ENCODE peak calls at places on chromosomes 1 and 21, in four cellular contexts. S is K562, V is HepG2, O is GM12878. B is an unnamed sample.

GRCh38 chr1:1928231-1929101 is 9.4 kb upstream of the TMEM52 start:
- DNase-seq in S (no peak), V (no peak), O (no peak), B (no peak)

GRCh38 chr1:203607169-203607873 is 19.3 kb upstream of the ATP2B4 start:
- DNase-seq in S (peak; percentile 39), V (no peak), O (no peak), B (no peak)

GRCh38 chr1:18555036-18555435 is 74.3 kb downstream of the KLHDC7A start:
- DNase-seq in S (no peak), V (no peak), O (no peak), B (no peak)

GRCh38 chr1:100380635-100381034 is 28.3 kb downstream of the CDC14A start:
- DNase-seq in S (no peak), V (no peak), O (no peak), B (no peak)

GRCh38 chr1:100860397-100860991 is 34.1 kb downstream of the EXTL2 start:
- DNase-seq in S (no peak), V (no peak), O (no peak), B (no peak)

GRCh38 chr1:185556551-185556950 is 177.6 kb upstream of the HMCN1 start:
- DNase-seq in S (no peak), V (no peak), O (no peak), B (no peak)

GRCh38 chr1:1081311-1082238 is 7.5 kb upstream of the RNF223 start:
- DNase-seq in S (no peak), V (no peak), O (no peak), B (no peak)

GRCh38 chr21:43832648-43833047 is 32.4 kb upstream of the AGPAT3 start:
- DNase-seq in S (no peak), V (no peak), O (no peak), B (no peak)

GRCh38 chr1:18978706-18979105 is 22.2 kb upstream of the IFFO2 start:
- DNase-seq in S (no peak), V (no peak), O (no peak), B (no peak)

GRCh38 chr1:115474166-115474565 is 136.1 kb upstream of the NGF start:
- DNase-seq in S (no peak), V (no peak), O (no peak), B (no peak)

GRCh38 chr1:236830560-236830959 is 35.5 kb downstream of the MTR start:
- DNase-seq in S (no peak), V (no peak), O (no peak), B (no peak)

GRCh38 chr1:223844962-223845809 is 561 bp downstream of the TP53BP2 start:
- DNase-seq in S (no peak), V (peak; percentile 18), O (no peak), B (no peak)

GRCh38 chr1:204598319-204598969 is 82.2 kb downstream of the MDM4 start:
- DNase-seq in S (no peak), V (no peak), O (no peak), B (no peak)

GRCh38 chr1:8373547-8374270 is 55.8 kb downstream of the SLC45A1 start:
- DNase-seq in S (no peak), V (no peak), O (no peak), B (no peak)

GRCh38 chr1:180921386-180921785 is 8.7 kb downstream of the KIAA1614 start:
- DNase-seq in S (no peak), V (no peak), O (no peak), B (no peak)

GRCh38 chr1:167713330-167714081 is 8.3 kb upstream of the MPZL1 start:
- DNase-seq in S (no peak), V (no peak), O (no peak), B (peak; percentile 38)

GRCh38 chr21:31268090-31268489 is 76.0 kb downstream of the TIAM1 start:
- DNase-seq in S (no peak), V (no peak), O (no peak), B (no peak)

GRCh38 chr21:45919593-45919992 is 62.0 kb upstream of the COL6A1 start:
- DNase-seq in S (no peak), V (no peak), O (no peak), B (no peak)

GRCh38 chr1:212667223-212668139 is 32.2 kb downstream of the BATF3 start:
- DNase-seq in S (no peak), V (peak; percentile 42), O (no peak), B (no peak)

GRCh38 chr1:88191917-88192316 is 492.2 kb upstream of the PKN2 start:
- DNase-seq in S (no peak), V (no peak), O (peak; percentile 37), B (no peak)

GRCh38 chr1:180217021-180217420 is 13.0 kb upstream of the LHX4 start:
- DNase-seq in S (no peak), V (no peak), O (no peak), B (no peak)

GRCh38 chr1:1770102-1770501 is 8.2 kb downstream of the NADK start:
- DNase-seq in S (no peak), V (no peak), O (no peak), B (no peak)

GRCh38 chr21:39454949-39455668 is 3.3 kb downstream of the SH3BGR start:
- DNase-seq in S (no peak), V (no peak), O (no peak), B (no peak)

DNA sequence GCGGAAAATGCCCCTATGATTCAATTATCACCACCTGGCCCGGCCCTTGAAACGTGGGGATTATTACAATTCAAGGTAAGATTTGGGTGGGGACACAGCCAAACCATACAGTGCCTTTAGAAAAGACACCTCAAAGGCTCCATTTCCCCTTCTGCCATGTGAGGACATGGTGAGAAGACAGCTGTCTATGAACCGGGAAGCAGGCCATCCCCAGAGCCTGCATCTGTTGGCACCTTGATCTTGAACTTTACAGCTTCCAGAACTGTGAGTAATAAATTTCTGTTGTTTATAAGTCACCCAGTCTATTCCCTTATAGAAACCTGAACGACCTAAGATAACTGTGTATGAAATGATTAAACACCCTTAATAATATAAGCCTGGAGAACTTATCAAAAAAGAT is 61.6 kb downstream of the KIFAP3 start:
- DNase-seq in S (no peak), V (no peak), O (no peak), B (no peak)
- TF ChIP-seq TCF7 in S (no peak), V (no peak), O (no peak), B (no peak)

GRCh38 chr1:53733975-53734649 is 4.9 kb downstream of the GLIS1 start:
- DNase-seq in S (no peak), V (no peak), O (no peak), B (no peak)
- TF ChIP-seq TCF7 in S (no peak), V (no peak), O (no peak), B (no peak)

GRCh38 chr1:151371340-151371739 is 1.2 kb downstream of the SELENBP1 start:
- DNase-seq in S (no peak), V (no peak), O (no peak), B (no peak)
- TF ChIP-seq TCF7 in S (no peak), V (no peak), O (no peak), B (no peak)

DNA sequence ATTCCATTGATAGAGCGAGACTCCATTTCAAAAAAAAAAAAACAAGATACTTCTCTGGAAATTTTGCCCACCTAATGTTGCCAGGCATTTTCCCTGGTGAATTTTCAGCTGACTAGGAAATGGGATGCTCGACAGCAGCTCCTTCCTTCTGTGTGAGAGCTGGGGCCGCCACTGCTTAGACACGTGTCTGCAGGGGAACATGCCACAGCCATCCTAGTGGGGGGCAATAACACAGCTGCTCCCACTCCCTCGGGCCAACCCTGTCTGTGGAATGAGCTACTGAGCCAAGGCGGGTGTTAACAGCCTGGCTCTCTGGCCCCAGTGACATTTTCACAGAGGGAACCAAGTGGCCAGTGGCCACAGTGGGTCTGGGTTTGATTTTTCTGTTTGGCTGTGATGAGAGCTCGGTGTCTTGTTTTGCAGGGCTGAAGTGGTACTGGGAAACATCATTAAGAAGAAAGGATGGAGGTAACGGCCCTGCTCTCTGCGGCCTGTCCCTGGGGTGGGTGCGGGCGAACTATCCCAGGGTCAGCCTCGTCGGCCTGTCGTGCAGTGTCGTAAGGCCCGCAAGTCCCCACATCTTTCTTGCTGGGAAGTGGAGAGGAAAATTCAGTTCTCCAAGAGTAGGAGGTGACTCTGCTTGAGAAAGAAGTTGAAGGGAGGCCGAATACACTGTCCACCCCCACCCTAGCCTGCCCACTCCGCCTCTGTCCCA is 39.2 kb downstream of the KCNAB2 start:
- DNase-seq in S (no peak), V (no peak), O (no peak), B (no peak)
- TF ChIP-seq TCF7 in S (no peak), V (no peak), O (no peak), B (no peak)

GRCh38 chr1:192445849-192446489 is 129.2 kb downstream of the RGS21 start:
- DNase-seq in S (peak; percentile 31), V (peak; percentile 7), O (no peak), B (peak; percentile 29)
- TF ChIP-seq TCF7 in S (no peak), V (no peak), O (no peak), B (no peak)

GRCh38 chr1:229130028-229130668 is 140.8 kb upstream of the RAB4A start:
- DNase-seq in S (no peak), V (peak; percentile 88), O (no peak), B (no peak)
- TF ChIP-seq TCF7 in S (no peak), V (no peak), O (no peak), B (no peak)

GRCh38 chr1:26999440-26999987 is 6.0 kb downstream of the TRNP1 start:
- DNase-seq in S (no peak), V (peak; percentile 77), O (no peak), B (peak; percentile 86)

GRCh38 chr1:26996665-26997064 is 3.2 kb downstream of the TRNP1 start:
- DNase-seq in S (no peak), V (no peak), O (no peak), B (no peak)

GRCh38 chr1:27000817-27001460 is 7.4 kb downstream of the TRNP1 start:
- DNase-seq in S (no peak), V (no peak), O (no peak), B (no peak)

GRCh38 chr1:27000092-27000816 is 6.8 kb downstream of the TRNP1 start:
- DNase-seq in S (no peak), V (no peak), O (no peak), B (no peak)

DNA sequence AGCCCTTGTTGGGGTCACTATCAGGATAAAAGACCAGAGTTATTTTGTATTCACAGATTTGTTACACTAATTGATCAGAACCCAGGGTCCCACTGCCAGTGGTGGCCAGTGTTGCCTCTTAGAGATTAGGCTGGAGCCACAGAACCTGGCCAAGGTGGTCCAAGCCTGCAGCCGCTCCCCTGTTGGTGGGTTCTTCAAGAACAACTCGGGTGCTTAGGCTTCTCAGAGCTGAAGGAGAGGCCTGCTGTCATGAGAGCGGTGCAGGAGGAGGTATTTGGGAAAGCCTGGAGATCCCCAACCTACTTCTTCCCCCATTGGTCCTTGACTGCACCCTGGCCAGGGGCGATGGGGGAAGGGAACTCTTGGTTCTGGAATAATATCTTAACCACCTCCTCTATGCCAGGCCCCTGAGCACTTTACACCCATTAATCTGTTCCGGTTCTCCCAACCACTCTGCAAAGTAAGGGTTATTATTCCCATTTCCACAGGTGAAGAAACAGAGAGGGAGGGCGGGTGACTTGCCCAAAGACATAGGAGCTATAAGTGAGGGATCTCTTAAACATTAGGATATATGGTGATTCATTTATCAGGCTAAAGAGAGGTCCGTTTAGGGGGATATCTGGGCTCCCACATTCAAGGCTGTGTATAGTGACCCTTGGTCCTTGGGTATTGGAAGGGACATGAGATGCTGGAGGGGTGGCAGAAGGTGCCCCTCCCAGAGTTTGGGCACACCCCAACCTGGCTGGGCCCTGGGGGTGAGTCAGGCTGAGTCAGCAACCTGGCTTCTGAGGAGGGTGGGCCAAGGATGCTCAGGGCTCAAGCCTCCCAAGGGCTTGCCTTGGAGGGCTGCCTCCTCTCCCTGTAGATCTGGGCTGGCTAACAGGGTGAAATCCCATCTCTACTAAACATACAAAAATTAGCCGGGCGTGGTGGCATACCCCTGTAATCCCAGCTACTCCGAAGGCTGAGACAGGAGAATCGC is 5.1 kb downstream of the TRNP1 start:
- DNase-seq in S (no peak), V (no peak), O (no peak), B (no peak)
- TF ChIP-seq TCF7 in S (no peak), V (no peak), O (no peak), B (no peak)

GRCh38 chr21:25323356-25323949 is 283.8 kb downstream of the MRPL39 start:
- DNase-seq in S (no peak), V (no peak), O (no peak), B (no peak)
- TF ChIP-seq TCF7 in S (no peak), V (no peak), O (no peak), B (no peak)

GRCh38 chr1:165632491-165632890 is 1.5 kb downstream of the MGST3 start:
- DNase-seq in S (no peak), V (no peak), O (no peak), B (no peak)
- TF ChIP-seq TCF7 in S (no peak), V (no peak), O (no peak), B (no peak)

B was measured in WTC11.